ENCODE peak calls at places on chromosomes 4 and X, in six cellular contexts. Y is HT-29, Z is HuH-7.5, P is GM06990, J is OCI-LY7, R is posterior cingulate gyrus. H is an unnamed sample.
A peak's percentile ranks its signal among the peaks of the same experiment; 100 is the strongest.

GRCh38 chr4:15779336-15779735 is 1.2 kb downstream of the CD38 start:
- DNase-seq in P (no peak), Y (no peak), R (peak; percentile 52), J (no peak), Z (peak; percentile 91), H (peak; percentile 44)

GRCh38 chr4:11070813-11071212 is 357.9 kb downstream of the HS3ST1 start:
- DNase-seq in J (no peak), Z (no peak), P (no peak), R (no peak), Y (no peak), H (no peak)

GRCh38 chr4:176443117-176443516 is 123.4 kb downstream of the SPCS3 start:
- DNase-seq in Z (no peak), Y (no peak), R (no peak), J (no peak), P (no peak), H (no peak)

GRCh38 chr4:119110121-119110520 is 25.5 kb upstream of the MYOZ2 start:
- DNase-seq in R (no peak), J (no peak), Z (no peak), P (no peak), Y (no peak), H (no peak)

GRCh38 chr4:17009871-17010367 is 111.5 kb upstream of the LDB2 start:
- DNase-seq in R (no peak), J (no peak), P (no peak), Y (no peak), Z (no peak), H (no peak)

GRCh38 chrX:83416273-83416672 is 91.8 kb upstream of the POU3F4 start:
- DNase-seq in Z (no peak), R (no peak), Y (peak; percentile 59), J (peak; percentile 1), P (no peak), H (peak; percentile 3)

GRCh38 chrX:108165349-108166111 is 74.0 kb downstream of the ATG4A start:
- DNase-seq in Y (peak; percentile 50), Z (peak; percentile 19), J (no peak), R (no peak), P (no peak), H (no peak)

GRCh38 chrX:133859336-133859735 is 126.1 kb downstream of the GPC3 start:
- DNase-seq in P (no peak), Y (no peak), J (no peak), Z (no peak), R (no peak), H (no peak)

GRCh38 chrX:23704673-23705206 is 37.4 kb downstream of the PRDX4 start:
- DNase-seq in R (no peak), Y (no peak), P (no peak), J (no peak), Z (no peak), H (no peak)

GRCh38 chr4:40747436-40747835 is 2.3 kb upstream of the NSUN7 start:
- DNase-seq in Y (no peak), P (no peak), R (no peak), J (no peak), Z (no peak), H (no peak)

GRCh38 chr4:38237139-38237538 is 276.9 kb downstream of the PTTG2 start:
- DNase-seq in J (no peak), P (no peak), Z (no peak), Y (peak; percentile 40), R (no peak), H (peak; percentile 59)

GRCh38 chrX:72381439-72382198 is 75.9 kb upstream of the CITED1 start:
- DNase-seq in P (no peak), Y (peak; percentile 41), Z (no peak), R (no peak), J (no peak), H (peak; percentile 42)

GRCh38 chrX:23993012-23993633 is 33.9 kb downstream of the KLHL15 start:
- DNase-seq in P (no peak), J (no peak), Y (no peak), R (no peak), Z (no peak), H (no peak)

GRCh38 chrX:43505759-43506158 is 150.3 kb upstream of the MAOA start:
- DNase-seq in R (no peak), J (no peak), P (no peak), Z (no peak), Y (no peak), H (no peak)

GRCh38 chr4:10577018-10577417 is 107.5 kb downstream of the CLNK start:
- DNase-seq in R (no peak), P (no peak), J (peak; percentile 23), Y (no peak), Z (no peak), H (no peak)

GRCh38 chr4:60989141-60989540 is 211.0 kb upstream of the ADGRL3 start:
- DNase-seq in Y (no peak), P (no peak), J (no peak), R (no peak), Z (no peak), H (no peak)

GRCh38 chrX:38175140-38175539 is 45.5 kb downstream of the SRPX start:
- DNase-seq in J (peak; percentile 37), Y (peak; percentile 48), Z (peak; percentile 19), P (no peak), R (peak; percentile 7), H (peak; percentile 1)

GRCh38 chrX:20527458-20528099 is 260.9 kb upstream of the RPS6KA3 start:
- DNase-seq in Z (no peak), R (no peak), J (peak; percentile 28), P (no peak), Y (peak; percentile 54), H (peak; percentile 4)

GRCh38 chr4:3229964-3230363 is 19.0 kb upstream of the MSANTD1 start:
- DNase-seq in J (no peak), R (no peak), Y (no peak), Z (no peak), P (no peak), H (no peak)

GRCh38 chr4:62709618-62710252 is 1509.6 kb downstream of the ADGRL3 start:
- DNase-seq in J (peak; percentile 15), P (no peak), Y (peak; percentile 75), R (no peak), Z (no peak), H (peak; percentile 45)

GRCh38 chrX:113868169-113868568 is 715.7 kb upstream of the HTR2C start:
- DNase-seq in P (no peak), Y (no peak), J (no peak), Z (no peak), R (no peak), H (peak; percentile 54)